ENCODE peak calls at places on chromosomes 12 and 14, in eight cellular contexts. V is NCI-H1694 treated with DMSO at 0.1 percent for 48 hours, I is Caki2, P is dorsolateral prefrontal cortex, D is activated gamma-delta T cell treated with Interleukin-2 at 50 U/mL for 16 hours, O is NCI-H460, Y is BE2C, F is Right ventricle myocardium inferior. L is an unnamed sample.

GRCh38 chr12:100733817-100734593 is 60.6 kb upstream of the ANO4 start:
- DNase-seq in V (peak), I (peak), P (no peak), D (no peak), O (peak), Y (no peak), F (no peak), L (no peak)

GRCh38 chr14:43359317-43359716 is 1147.8 kb downstream of the FSCB start:
- DNase-seq in V (no peak), I (no peak), P (no peak), D (no peak), O (no peak), Y (no peak), F (no peak), L (no peak)

GRCh38 chr12:6426882-6427671 is 17.7 kb upstream of the CD27 start:
- DNase-seq in V (no peak), I (peak), P (no peak), D (peak), O (no peak), Y (no peak), F (no peak), L (no peak)

GRCh38 chr14:99274346-99275221 is 2.6 kb upstream of the BCL11B start:
- DNase-seq in V (peak), I (peak), P (peak), D (peak), O (peak), Y (peak), F (no peak), L (peak)

GRCh38 chr12:28963554-28963953 is 185.5 kb upstream of the FAR2 start:
- DNase-seq in V (no peak), I (no peak), P (no peak), D (no peak), O (peak), Y (no peak), F (no peak), L (no peak)

GRCh38 chr14:52944267-52944666 is 6.6 kb downstream of the FERMT2 start:
- DNase-seq in V (no peak), I (no peak), P (no peak), D (no peak), O (no peak), Y (no peak), F (no peak), L (no peak)

GRCh38 chr12:4215862-4216541 is 57.6 kb upstream of the CCND2 start:
- DNase-seq in V (no peak), I (no peak), P (no peak), D (no peak), O (no peak), Y (no peak), F (no peak), L (no peak)

GRCh38 chr12:6492838-6493579 is at the start of gene MRPL51:
- DNase-seq in V (peak), I (peak), P (peak), D (peak), O (peak), Y (peak), F (peak), L (peak)

GRCh38 chr14:41570415-41571155 is 36.1 kb upstream of the LRFN5 start:
- DNase-seq in V (no peak), I (no peak), P (no peak), D (no peak), O (no peak), Y (no peak), F (no peak), L (no peak)

GRCh38 chr14:71753976-71754375 is 178.3 kb upstream of the RGS6 start:
- DNase-seq in V (no peak), I (no peak), P (no peak), D (no peak), O (no peak), Y (no peak), F (no peak), L (no peak)

GRCh38 chr12:203462-204260 is 10.3 kb downstream of the SLC6A12 start:
- DNase-seq in V (no peak), I (no peak), P (peak), D (no peak), O (peak), Y (peak), F (peak), L (no peak)

GRCh38 chr12:103580026-103580425 is 7.0 kb upstream of the STAB2 start:
- DNase-seq in V (no peak), I (no peak), P (no peak), D (no peak), O (no peak), Y (no peak), F (no peak), L (no peak)

L was measured in NCI-H524 treated with DMSO at 0.1 percent for 48 hours.